ENCODE peak calls at places on chromosomes 1 and 21, in four cellular contexts. I, A, N and Y are unnamed samples.

GRCh38 chr1:157880621-157881020 is 39.0 kb upstream of the CD5L start:
- DNase-seq in I (no peak), A (no peak), N (peak; percentile 6), Y (no peak)

GRCh38 chr21:45994738-45995685 is 13.4 kb downstream of the COL6A1 start:
- DNase-seq in I (no peak), A (no peak), N (no peak), Y (no peak)

GRCh38 chr1:66788231-66788939 is 12.7 kb downstream of the INSL5 start:
- DNase-seq in I (peak; percentile 21), A (no peak), N (no peak), Y (no peak)

GRCh38 chr1:150976879-150977694 is 2.5 kb upstream of the CERS2 start:
- DNase-seq in I (peak; percentile 84), A (no peak), N (peak; percentile 74), Y (peak; percentile 22)

GRCh38 chr1:5513891-5514515 is 478.2 kb downstream of the NPHP4 start:
- DNase-seq in I (no peak), A (no peak), N (no peak), Y (no peak)

GRCh38 chr1:17509320-17509719 is 30.2 kb upstream of the ARHGEF10L start:
- DNase-seq in I (no peak), A (no peak), N (no peak), Y (no peak)

GRCh38 chr1:64000021-64000420 is 203.4 kb upstream of the UBE2U start:
- DNase-seq in I (no peak), A (no peak), N (peak; percentile 65), Y (no peak)

GRCh38 chr1:52842643-52843310 is at the start of gene ZYG11A:
- DNase-seq in I (peak; percentile 81), A (peak; percentile 87), N (peak; percentile 87), Y (peak; percentile 36)

GRCh38 chr1:10980841-10981727 is 31.4 kb upstream of the TARDBP start:
- DNase-seq in I (no peak), A (no peak), N (peak; percentile 72), Y (no peak)

GRCh38 chr1:26786437-26787380 is 1.0 kb upstream of the PIGV start:
- DNase-seq in I (peak; percentile 41), A (no peak), N (peak; percentile 89), Y (peak; percentile 20)